ENCODE peak calls at places on chromosomes 4 and X, in seven cellular contexts. V, L, J, C, X, H and W are unnamed samples.

GRCh38 chr4:16853653-16854052 is 44.8 kb downstream of the LDB2 start:
- DNase-seq in V (no peak), L (no peak), J (no peak), C (no peak), X (no peak), H (no peak), W (no peak)

GRCh38 chr4:74189331-74190043 is 31.6 kb downstream of the MTHFD2L start:
- DNase-seq in V (no peak), L (no peak), J (no peak), C (peak; percentile 69), X (no peak), H (no peak), W (no peak)

GRCh38 chr4:142845293-142846070 is 619 bp downstream of the INPP4B start:
- DNase-seq in V (peak; percentile 62), L (no peak), J (no peak), C (peak; percentile 27), X (peak; percentile 26), H (peak; percentile 13), W (peak; percentile 8)

GRCh38 chrX:73817381-73818199 is 254.6 kb downstream of the CHIC1 start:
- DNase-seq in V (no peak), L (no peak), J (no peak), C (no peak), X (no peak), H (no peak), W (no peak)

GRCh38 chrX:42615161-42615563 is 162.8 kb downstream of the PPP1R2C start:
- DNase-seq in V (no peak), L (no peak), J (no peak), C (peak; percentile 17), X (no peak), H (peak; percentile 68), W (no peak)

GRCh38 chr4:121551881-121552280 is 144.9 kb downstream of the ANXA5 start:
- DNase-seq in V (no peak), L (no peak), J (no peak), C (no peak), X (no peak), H (no peak), W (no peak)

GRCh38 chr4:185224597-185224996 is 15.2 kb downstream of the SNX25 start:
- DNase-seq in V (no peak), L (no peak), J (no peak), C (no peak), X (no peak), H (no peak), W (no peak)

GRCh38 chrX:64204701-64205440 is 637 bp downstream of the AMER1 start:
- DNase-seq in V (peak; percentile 71), L (no peak), J (no peak), C (no peak), X (peak; percentile 48), H (no peak), W (peak; percentile 4)

GRCh38 chr4:5824635-5825034 is 68.3 kb downstream of the CRMP1 start:
- DNase-seq in V (no peak), L (no peak), J (no peak), C (peak; percentile 45), X (no peak), H (no peak), W (no peak)

GRCh38 chrX:22389544-22390243 is 117.0 kb downstream of the CBLL2 start:
- DNase-seq in V (no peak), L (no peak), J (no peak), C (peak; percentile 11), X (no peak), H (no peak), W (no peak)

GRCh38 chrX:2583194-2584162 is 82.7 kb upstream of the DHRSX start:
- DNase-seq in V (no peak), L (no peak), J (no peak), C (no peak), X (no peak), H (no peak), W (no peak)

GRCh38 chr4:153239409-153239808 is 35.2 kb downstream of the TRIM2 start:
- DNase-seq in V (no peak), L (no peak), J (no peak), C (no peak), X (no peak), H (no peak), W (no peak)

GRCh38 chrX:101803451-101803850 is 128.4 kb downstream of the ZMAT1 start:
- DNase-seq in V (no peak), L (no peak), J (no peak), C (peak; percentile 3), X (no peak), H (no peak), W (peak; percentile 18)

GRCh38 chr4:90120037-90120436 is 7.2 kb upstream of the CCSER1 start:
- DNase-seq in V (no peak), L (no peak), J (no peak), C (no peak), X (no peak), H (no peak), W (no peak)

GRCh38 chrX:72430405-72430968 is 124.8 kb upstream of the CITED1 start:
- DNase-seq in V (no peak), L (no peak), J (no peak), C (no peak), X (no peak), H (no peak), W (no peak)

GRCh38 chr4:56655627-56656345 is 25.3 kb downstream of the HOPX start:
- DNase-seq in V (no peak), L (peak; percentile 64), J (no peak), C (no peak), X (peak; percentile 11), H (peak; percentile 10), W (no peak)

GRCh38 chr4:164512124-164512523 is 241.8 kb upstream of the SMIM31 start:
- DNase-seq in V (no peak), L (no peak), J (no peak), C (no peak), X (no peak), H (no peak), W (no peak)
- TF ChIP-seq EP300 in V (no peak), L (no peak), J (no peak), C (no peak), X (no peak), H (no peak), W (no peak)

GRCh38 chr4:7289619-7290018 is 97.3 kb downstream of the SORCS2 start:
- DNase-seq in V (no peak), L (no peak), J (no peak), C (no peak), X (no peak), H (no peak), W (no peak)

GRCh38 chr4:7287274-7287917 is 95.1 kb downstream of the SORCS2 start:
- DNase-seq in V (no peak), L (no peak), J (no peak), C (no peak), X (no peak), H (no peak), W (no peak)

GRCh38 chr4:7286798-7287197 is 94.5 kb downstream of the SORCS2 start:
- DNase-seq in V (no peak), L (no peak), J (no peak), C (no peak), X (no peak), H (no peak), W (no peak)

GRCh38 chr4:7288751-7289523 is 96.6 kb downstream of the SORCS2 start:
- DNase-seq in V (no peak), L (no peak), J (no peak), C (no peak), X (no peak), H (no peak), W (no peak)

GRCh38 chr4:7287918-7288280 is 95.6 kb downstream of the SORCS2 start:
- DNase-seq in V (no peak), L (no peak), J (no peak), C (no peak), X (no peak), H (no peak), W (no peak)
- TF ChIP-seq EP300 in V (no peak), L (no peak), J (no peak), C (no peak), X (no peak), H (no peak), W (no peak)

GRCh38 chr4:1289232-1290164 is at the start of gene MAEA:
- DNase-seq in V (peak; percentile 98), L (peak; percentile 98), J (peak; percentile 85), C (peak; percentile 95), X (peak; percentile 94), H (peak; percentile 98), W (peak; percentile 94)
- TF ChIP-seq EP300 in V (no peak), L (no peak), J (no peak), C (no peak), X (no peak), H (no peak), W (peak; percentile 82)

DNA sequence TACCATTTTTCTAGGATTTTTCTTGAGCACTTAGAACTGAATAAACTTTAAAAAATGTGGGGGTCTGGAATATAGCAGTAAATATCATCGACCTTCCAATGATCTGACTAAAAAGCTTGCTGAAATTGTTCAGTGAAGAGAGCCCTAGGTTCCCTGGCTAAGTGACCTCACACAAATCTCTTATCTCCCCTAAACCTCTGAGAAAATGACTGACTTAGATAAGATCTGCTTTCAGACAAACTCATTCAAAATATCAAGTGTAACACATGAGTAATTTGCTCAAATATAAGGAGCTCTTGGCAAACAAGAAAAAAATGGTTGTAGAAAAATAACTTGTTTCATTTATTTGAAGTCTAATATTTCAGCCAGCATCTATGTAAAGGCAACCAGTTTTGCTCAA is 441.7 kb upstream of the SLIT2 start:
- DNase-seq in V (no peak), L (no peak), J (no peak), C (no peak), X (no peak), H (no peak), W (no peak)
- TF ChIP-seq EP300 in V (no peak), L (no peak), J (no peak), C (no peak), X (no peak), H (no peak), W (no peak)